ENCODE peak calls at places on chromosomes 5 and 9, in eight cellular contexts. V, M, Z, F, Y, U, S and H are unnamed samples.

GRCh38 chr9:121271368-121272351 is 3.7 kb downstream of the GSN start:
- DNase-seq in U (no peak), S (peak; percentile 82), V (peak; percentile 85), Z (no peak), M (peak; percentile 70), Y (no peak), F (no peak), H (no peak)

GRCh38 chr9:108972626-108973209 is 38.5 kb downstream of the ABITRAM start:
- DNase-seq in Z (peak; percentile 27), U (no peak), M (no peak), S (no peak), Y (no peak), F (no peak), V (peak; percentile 30), H (no peak)

GRCh38 chr5:57887851-57888621 is 405.4 kb upstream of the ACTBL2 start:
- DNase-seq in S (peak; percentile 62), F (peak; percentile 42), Z (peak; percentile 49), Y (peak; percentile 4), M (no peak), U (peak; percentile 85), V (peak; percentile 71), H (peak; percentile 60)

GRCh38 chr5:123209163-123210013 is 120.3 kb downstream of the PRDM6 start:
- DNase-seq in F (no peak), V (peak; percentile 90), Z (peak; percentile 46), S (peak; percentile 92), U (peak; percentile 84), Y (no peak), M (no peak), H (peak; percentile 5)

GRCh38 chr5:158431369-158432029 is 572.6 kb upstream of the CLINT1 start:
- DNase-seq in F (no peak), Y (peak; percentile 76), S (peak; percentile 16), Z (no peak), V (peak; percentile 64), M (no peak), U (no peak), H (no peak)

GRCh38 chr5:78213799-78214198 is 80.7 kb downstream of the AP3B1 start:
- DNase-seq in M (no peak), F (no peak), V (no peak), U (no peak), Z (no peak), Y (no peak), S (no peak), H (no peak)

GRCh38 chr5:110025160-110025559 is 335.4 kb downstream of the MAN2A1 start:
- DNase-seq in S (no peak), M (no peak), U (no peak), Z (no peak), V (no peak), Y (no peak), F (no peak), H (no peak)

GRCh38 chr5:74231697-74232096 is 408.8 kb downstream of the ENC1 start:
- DNase-seq in Z (no peak), U (no peak), S (no peak), F (no peak), M (no peak), Y (no peak), V (peak; percentile 64), H (no peak)

GRCh38 chr9:123450096-123450495 is 94.1 kb downstream of the CRB2 start:
- DNase-seq in S (no peak), V (no peak), F (no peak), Y (no peak), M (no peak), U (no peak), Z (no peak), H (no peak)

GRCh38 chr9:116504081-116504480 is 183.0 kb upstream of the TRIM32 start:
- DNase-seq in V (no peak), F (no peak), U (no peak), Z (no peak), M (no peak), S (no peak), Y (no peak), H (no peak)

GRCh38 chr9:29697011-29697410 is 2123.7 kb upstream of the C9orf72 start:
- DNase-seq in Z (no peak), U (no peak), V (peak; percentile 14), S (peak; percentile 48), F (no peak), Y (no peak), M (no peak), H (no peak)

GRCh38 chr5:176541338-176542134 is 4.3 kb upstream of the RNF44 start:
- DNase-seq in U (peak; percentile 32), Y (peak; percentile 85), V (no peak), F (peak; percentile 86), S (peak; percentile 34), M (peak; percentile 85), Z (peak; percentile 66), H (peak; percentile 93)
- H3K4me1 ChIP-seq in U (peaks cover 46% of the 10 kb centered on the region), Y (peaks cover 60% of the 10 kb centered on the region), V (peaks cover 14% of the 10 kb centered on the region), F (peaks cover 34% of the 10 kb centered on the region), S (peaks cover 28% of the 10 kb centered on the region), M (peaks cover 47% of the 10 kb centered on the region), Z (peaks cover 37% of the 10 kb centered on the region), H (peaks cover 22% of the 10 kb centered on the region)

GRCh38 chr5:132425975-132426524 is 56.5 kb downstream of the SLC22A5 start:
- DNase-seq in U (no peak), Z (no peak), Y (no peak), S (no peak), V (peak; percentile 29), F (no peak), M (no peak), H (no peak)

GRCh38 chr5:132428811-132429440 is 59.4 kb downstream of the SLC22A5 start:
- DNase-seq in V (peak; percentile 84), M (no peak), Y (no peak), U (peak; percentile 17), F (no peak), Z (no peak), S (peak; percentile 92), H (no peak)

GRCh38 chr5:132428147-132428482 is 58.6 kb downstream of the SLC22A5 start:
- DNase-seq in S (no peak), Z (peak; percentile 51), M (no peak), F (no peak), V (no peak), Y (no peak), U (no peak), H (no peak)

GRCh38 chr5:132426525-132427138 is 57.1 kb downstream of the SLC22A5 start:
- DNase-seq in M (peak; percentile 89), U (peak; percentile 46), V (peak; percentile 97), Z (no peak), F (peak; percentile 86), Y (peak; percentile 87), S (peak; percentile 97), H (peak; percentile 78)

DNA sequence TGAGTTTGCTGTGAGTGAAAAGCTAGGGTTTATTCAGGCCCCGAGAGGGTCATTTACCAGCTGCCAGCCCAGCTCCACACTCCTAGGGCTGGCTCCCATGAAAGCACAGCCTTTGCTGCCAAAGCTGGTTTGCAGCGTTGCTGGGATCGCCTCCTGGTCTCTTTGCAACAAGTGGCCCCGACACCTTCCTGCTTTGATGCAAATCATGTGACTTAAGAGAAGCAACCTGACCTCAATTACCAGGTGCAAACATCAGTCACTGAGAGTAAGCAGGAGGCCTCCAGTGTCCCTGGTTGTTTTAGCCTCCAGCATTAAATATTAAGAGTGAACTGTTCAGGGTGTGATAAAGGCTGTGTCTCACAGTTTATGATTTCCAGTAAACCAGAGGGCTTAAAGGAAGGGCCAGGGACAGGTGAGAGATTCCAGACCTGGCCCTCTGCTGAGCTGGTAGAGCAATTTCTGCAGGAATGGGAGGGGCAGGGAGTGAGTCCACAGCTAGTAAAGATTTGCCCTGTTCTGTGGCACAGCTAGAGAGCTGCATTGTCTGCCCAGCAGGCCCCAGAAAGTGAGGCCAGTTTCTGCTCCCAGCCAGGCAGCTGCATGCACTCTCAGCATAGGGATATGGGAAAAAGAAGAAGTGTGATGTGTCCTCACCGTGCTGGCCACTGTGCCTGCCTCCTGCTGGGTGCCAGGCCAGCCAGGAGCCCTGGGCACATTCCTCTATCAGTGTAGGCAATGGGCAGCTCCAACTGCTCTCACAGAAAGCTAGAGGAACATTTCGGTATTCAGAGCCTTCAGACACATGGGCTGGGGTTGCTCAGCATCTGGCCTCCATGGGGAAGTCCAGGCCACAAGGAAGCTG is 58.0 kb downstream of the SLC22A5 start:
- DNase-seq in M (peak; percentile 71), F (peak; percentile 80), S (no peak), Z (no peak), U (no peak), Y (peak; percentile 76), V (peak; percentile 30), H (peak; percentile 75)
- H3K4me3 ChIP-seq in M (peak overlapping the region; percentile 37), F (no peak overlapping the region), S (no peak overlapping the region), Z (no peak overlapping the region), U (no peak overlapping the region), Y (peak overlapping the region; percentile 37), V (no peak overlapping the region), H (no peak overlapping the region)

GRCh38 chr9:97512966-97513560 is 11.6 kb downstream of the TMOD1 start:
- DNase-seq in Y (no peak), F (no peak), Z (no peak), S (no peak), U (no peak), V (no peak), M (no peak), H (no peak)
- H3K4me1 ChIP-seq in Y (no peaks in the 10 kb centered on the region), F (peaks cover 6% of the 10 kb centered on the region), Z (no peaks in the 10 kb centered on the region), S (peaks cover 7% of the 10 kb centered on the region), U (peaks cover 12% of the 10 kb centered on the region), V (no peaks in the 10 kb centered on the region), M (peaks cover 10% of the 10 kb centered on the region), H (no peaks in the 10 kb centered on the region)

GRCh38 chr9:12813533-12813932 is 38.7 kb downstream of the LURAP1L start:
- DNase-seq in Z (no peak), F (no peak), S (no peak), Y (no peak), M (no peak), U (no peak), V (no peak), H (no peak)

GRCh38 chr9:12814877-12815237 is 40.0 kb downstream of the LURAP1L start:
- DNase-seq in F (no peak), M (no peak), U (no peak), Z (no peak), V (no peak), S (no peak), Y (no peak), H (no peak)

GRCh38 chr9:12812710-12813109 is 37.9 kb downstream of the LURAP1L start:
- DNase-seq in V (peak; percentile 32), S (no peak), Z (no peak), F (no peak), Y (no peak), M (no peak), U (no peak), H (no peak)

GRCh38 chr9:12815895-12816294 is 41.1 kb downstream of the LURAP1L start:
- DNase-seq in U (peak; percentile 31), F (no peak), M (no peak), V (peak; percentile 31), Y (no peak), Z (no peak), S (peak; percentile 59), H (no peak)

DNA sequence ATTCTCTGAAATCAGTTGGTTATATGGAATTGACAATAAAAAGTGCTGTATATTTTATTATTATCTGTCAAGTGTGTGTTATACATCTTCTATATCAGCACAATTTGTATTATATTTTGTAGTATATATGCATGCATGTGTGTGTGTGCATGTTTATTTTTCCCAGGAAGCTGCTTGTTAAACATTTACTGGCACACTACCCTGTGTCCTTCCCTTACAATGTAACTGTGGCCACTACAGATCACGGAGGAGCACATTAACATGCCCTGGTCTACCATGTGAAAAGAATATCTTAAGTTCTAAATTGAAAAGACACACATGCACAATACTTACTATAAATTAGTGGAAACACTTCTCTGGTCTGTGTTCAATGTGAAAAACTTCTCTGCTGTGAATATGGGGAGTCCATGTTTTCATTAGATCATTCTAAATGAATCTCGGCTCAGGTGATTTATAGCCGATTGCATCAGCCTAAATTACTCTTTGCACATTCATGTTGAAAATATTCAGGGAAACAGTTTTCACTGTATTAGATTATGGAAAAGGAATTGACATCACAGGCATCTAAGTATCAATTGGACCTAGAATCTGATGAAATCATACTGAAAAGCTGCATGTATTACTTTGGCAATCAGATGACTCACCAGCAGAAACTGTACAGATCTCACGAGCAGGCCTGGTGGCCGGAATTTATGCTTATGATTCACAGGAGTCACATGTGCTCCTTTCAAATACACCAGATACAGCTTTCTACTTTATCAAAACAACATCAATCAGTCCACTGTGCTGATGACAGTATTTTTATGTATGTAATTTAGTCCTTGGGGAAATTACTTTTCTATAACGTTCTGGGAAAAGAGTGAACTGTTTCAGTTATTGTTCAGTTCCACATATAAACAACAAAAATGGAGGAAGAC is 39.4 kb downstream of the LURAP1L start:
- DNase-seq in Y (no peak), M (peak; percentile 46), Z (peak; percentile 89), S (peak; percentile 99), F (peak; percentile 69), U (peak; percentile 96), V (peak; percentile 99), H (peak; percentile 61)
- H3K4me3 ChIP-seq in Y (no peak overlapping the region), M (no peak overlapping the region), Z (peak overlapping the region; percentile 18), S (no peak overlapping the region), F (no peak overlapping the region), U (peak overlapping the region; percentile 21), V (peak overlapping the region; percentile 50), H (no peak overlapping the region)